ENCODE peak calls at places on chromosome 1, in six cellular contexts. I, F, U, Y, X and G are unnamed samples.
A peak's percentile ranks its signal among the peaks of the same experiment; 100 is the strongest.

GRCh38 chr1:38502772-38503171 is 356.8 kb downstream of the RRAGC start:
- DNase-seq in F (peak; percentile 36), Y (no peak), U (peak; percentile 2), X (no peak), I (no peak), G (no peak)

GRCh38 chr1:196734460-196734859 is 40.2 kb upstream of the CFHR3 start:
- DNase-seq in Y (no peak), U (no peak), I (no peak), X (no peak), F (no peak), G (no peak)

GRCh38 chr1:200364121-200364759 is 45.6 kb downstream of the ZNF281 start:
- DNase-seq in F (no peak), U (peak; percentile 32), Y (no peak), I (no peak), X (no peak), G (no peak)

GRCh38 chr1:70146488-70146887 is 58.9 kb downstream of the LRRC40 start:
- DNase-seq in U (no peak), F (no peak), I (no peak), Y (no peak), X (no peak), G (no peak)

GRCh38 chr1:58165073-58165472 is 381.5 kb downstream of the OMA1 start:
- DNase-seq in F (no peak), X (no peak), I (no peak), Y (no peak), U (no peak), G (no peak)

GRCh38 chr1:61053712-61054608 is 28.4 kb upstream of the NFIA start:
- DNase-seq in U (no peak), F (peak; percentile 59), Y (peak; percentile 74), I (no peak), X (no peak), G (no peak)

GRCh38 chr1:37393585-37394120 is 80.7 kb upstream of the ZC3H12A start:
- DNase-seq in U (no peak), I (no peak), F (peak; percentile 37), X (no peak), Y (no peak), G (no peak)

GRCh38 chr1:90154711-90155110 is 159.8 kb downstream of the ZNF326 start:
- DNase-seq in Y (no peak), I (no peak), F (no peak), X (no peak), U (no peak), G (no peak)

GRCh38 chr1:66598670-66599069 is 64.7 kb downstream of the SGIP1 start:
- DNase-seq in U (peak; percentile 49), I (no peak), Y (no peak), X (no peak), F (no peak), G (peak; percentile 79)

GRCh38 chr1:77783141-77783540 is 3.7 kb downstream of the MIGA1 start:
- DNase-seq in U (no peak), I (no peak), X (no peak), F (no peak), Y (no peak), G (no peak)

GRCh38 chr1:1788136-1788535 is 9.9 kb upstream of the NADK start:
- DNase-seq in U (no peak), Y (no peak), F (no peak), X (no peak), I (no peak), G (no peak)

GRCh38 chr1:16369821-16370220 is 2.8 kb downstream of the SZRD1 start:
- DNase-seq in F (no peak), I (no peak), X (no peak), Y (no peak), U (no peak), G (no peak)
- H3K4me3 ChIP-seq in F (no peak overlapping the region), I (no peak overlapping the region), X (no peak overlapping the region), Y (no peak overlapping the region), U (no peak overlapping the region), G (no peak overlapping the region)

DNA sequence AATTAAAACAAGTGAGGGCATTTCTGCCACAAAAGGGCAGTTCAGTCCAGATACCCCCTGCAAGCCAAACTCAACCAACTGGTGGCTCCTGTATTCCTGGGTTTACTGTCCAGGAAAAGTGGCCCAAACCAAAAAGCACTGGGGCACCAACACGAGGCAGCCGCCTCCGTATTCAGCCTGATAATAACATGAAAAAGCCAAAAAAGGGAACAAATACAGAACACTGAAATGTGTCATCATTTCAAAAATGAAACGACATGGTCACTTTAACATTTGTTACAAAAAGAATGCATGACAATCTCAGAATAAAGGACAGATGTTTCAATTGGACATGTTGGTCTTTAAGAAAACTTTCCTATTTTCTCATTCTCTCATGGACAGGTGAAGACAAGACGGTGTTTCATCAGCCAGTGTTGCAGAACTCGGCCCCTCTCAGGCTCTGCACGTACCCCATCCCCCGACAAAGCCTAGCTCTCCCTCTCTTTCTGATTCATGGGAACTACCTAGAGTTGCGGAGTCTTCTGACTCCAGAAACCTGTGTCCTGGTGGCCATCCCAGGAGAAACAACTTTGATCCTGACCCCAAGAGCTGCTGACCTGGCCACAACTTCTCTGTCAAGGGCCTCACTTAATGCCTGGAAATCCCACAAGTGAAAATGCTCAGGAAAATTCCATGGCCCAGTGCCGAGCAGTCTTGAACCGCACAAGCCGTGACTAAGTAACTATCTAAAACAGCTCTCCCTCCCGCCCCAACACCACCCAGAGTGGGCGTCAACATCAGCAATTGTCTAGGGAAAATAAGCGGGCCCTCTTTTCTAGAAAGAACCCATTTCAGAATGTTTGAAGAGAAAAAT is 27.1 kb downstream of the ZBTB17 start:
- DNase-seq in I (no peak), X (peak; percentile 95), F (no peak), Y (no peak), U (peak; percentile 81), G (peak; percentile 77)
- H3K4me1 ChIP-seq in I (peaks cover 19% of the 10 kb centered on the region), X (no peaks in the 10 kb centered on the region), F (peaks cover 49% of the 10 kb centered on the region), Y (peaks cover 58% of the 10 kb centered on the region), U (peaks cover 53% of the 10 kb centered on the region), G (peaks cover 54% of the 10 kb centered on the region)

DNA sequence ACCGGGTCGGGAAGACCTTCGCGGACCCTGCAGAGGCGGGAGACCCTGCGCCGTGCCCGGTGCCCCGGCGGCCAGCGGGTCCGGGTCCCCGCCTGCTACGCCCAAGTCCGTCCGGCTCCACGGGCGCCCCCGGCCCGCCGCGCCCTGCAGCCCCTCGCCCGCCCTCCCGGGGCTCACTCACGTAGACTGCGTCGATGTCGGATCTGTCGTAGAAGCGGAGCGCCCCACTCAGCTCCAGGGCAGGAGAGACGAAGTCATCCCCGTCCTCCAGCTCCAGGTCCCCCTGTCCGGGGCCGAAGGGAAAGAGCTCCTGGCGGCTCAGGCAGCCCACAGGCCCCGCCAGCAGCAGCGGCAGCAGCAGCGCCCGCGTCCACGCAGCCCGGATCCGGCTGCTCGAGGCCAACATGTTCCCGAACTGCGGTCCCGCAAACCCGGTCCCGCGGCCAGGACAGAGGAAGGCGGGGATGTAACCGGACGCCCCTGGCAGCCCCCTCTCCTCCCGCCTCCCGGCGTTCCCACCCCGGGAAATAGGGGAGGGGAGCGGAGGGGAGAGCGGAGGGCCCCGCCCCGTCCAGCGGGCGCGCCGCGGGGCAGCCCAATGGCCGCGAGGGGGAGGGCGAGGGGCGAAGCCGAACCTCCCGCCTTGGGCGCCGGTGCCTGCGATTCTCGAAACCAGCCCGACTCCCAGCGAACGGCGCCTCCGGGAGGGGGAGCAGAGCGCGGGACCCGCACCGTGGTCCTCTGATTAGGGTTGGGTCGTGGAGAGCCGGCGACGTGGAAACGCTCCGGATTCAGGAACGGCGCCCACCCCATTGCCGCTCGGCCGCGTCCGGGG is at the start of gene NID1:
- DNase-seq in U (peak; percentile 75), X (peak; percentile 91), I (peak; percentile 60), Y (peak; percentile 88), F (peak; percentile 92), G (peak; percentile 26)
- TF ChIP-seq CTCF in U (no peak), X (peak; percentile 64), I (no peak), Y (peak; percentile 18), F (peak; percentile 33), G (peak; percentile 7)

DNA sequence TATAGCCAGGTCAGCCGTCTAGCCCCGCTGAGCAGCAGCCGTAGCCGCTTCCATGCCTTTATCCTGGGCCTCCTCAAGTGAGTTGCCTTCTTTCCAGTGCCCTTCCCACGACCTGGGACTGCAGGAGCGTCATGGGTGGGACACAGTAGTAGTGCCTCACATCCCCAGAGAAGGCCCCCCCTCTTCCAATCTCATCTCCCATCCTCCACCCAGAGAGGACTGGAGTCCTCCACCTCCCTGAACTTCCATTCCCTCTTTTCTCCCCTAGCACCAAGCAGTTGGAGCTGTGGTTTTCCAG is 4.9 kb downstream of the RUSC1 start:
- DNase-seq in I (no peak), Y (no peak), F (no peak), X (no peak), U (no peak), G (no peak)
- H3K4me3 ChIP-seq in I (peak overlapping the region; percentile 73), Y (peak overlapping the region; percentile 84), F (peak overlapping the region; percentile 61), X (peak overlapping the region; percentile 80), U (no peak overlapping the region), G (peak overlapping the region; percentile 68)

DNA sequence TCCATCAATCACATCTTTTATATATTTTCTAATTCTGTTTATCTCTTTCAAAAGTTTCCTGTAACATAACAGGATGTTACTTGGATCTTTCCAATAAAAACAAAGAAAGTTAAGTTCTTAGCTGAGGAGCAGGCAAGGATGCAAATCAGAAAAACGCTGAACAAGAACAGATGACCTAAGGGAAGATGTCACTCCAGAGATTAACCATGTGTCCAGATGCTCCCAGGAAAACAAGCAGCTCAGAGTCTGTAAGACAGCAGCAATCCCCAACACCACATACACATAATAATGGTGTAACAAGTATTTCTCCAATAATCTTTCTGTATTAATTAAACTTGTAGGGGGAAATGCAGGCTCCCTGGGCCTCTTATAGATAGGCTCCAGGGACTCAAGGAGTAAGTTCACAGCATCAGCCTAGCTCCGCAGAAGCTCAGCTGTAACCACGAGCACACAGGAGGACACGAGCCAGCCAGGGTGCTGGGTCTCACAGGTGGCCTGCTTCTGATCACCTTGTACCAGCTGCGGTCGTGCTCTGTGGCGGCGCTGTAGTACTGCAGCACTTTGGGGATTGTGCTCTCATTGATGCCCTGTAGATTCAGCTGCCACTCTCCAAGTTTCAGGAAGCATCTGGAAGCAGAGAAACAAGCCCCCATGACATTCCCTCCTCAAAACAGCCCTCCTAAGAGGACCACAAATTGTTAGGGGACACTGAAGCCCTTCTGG is 33.1 kb upstream of the EXOSC10 start:
- DNase-seq in X (no peak), U (no peak), Y (peak; percentile 70), F (no peak), I (no peak), G (no peak)
- H3K4me1 ChIP-seq in X (no peaks in the 10 kb centered on the region), U (peaks cover 8% of the 10 kb centered on the region), Y (peaks cover 35% of the 10 kb centered on the region), F (no peaks in the 10 kb centered on the region), I (no peaks in the 10 kb centered on the region), G (no peaks in the 10 kb centered on the region)

DNA sequence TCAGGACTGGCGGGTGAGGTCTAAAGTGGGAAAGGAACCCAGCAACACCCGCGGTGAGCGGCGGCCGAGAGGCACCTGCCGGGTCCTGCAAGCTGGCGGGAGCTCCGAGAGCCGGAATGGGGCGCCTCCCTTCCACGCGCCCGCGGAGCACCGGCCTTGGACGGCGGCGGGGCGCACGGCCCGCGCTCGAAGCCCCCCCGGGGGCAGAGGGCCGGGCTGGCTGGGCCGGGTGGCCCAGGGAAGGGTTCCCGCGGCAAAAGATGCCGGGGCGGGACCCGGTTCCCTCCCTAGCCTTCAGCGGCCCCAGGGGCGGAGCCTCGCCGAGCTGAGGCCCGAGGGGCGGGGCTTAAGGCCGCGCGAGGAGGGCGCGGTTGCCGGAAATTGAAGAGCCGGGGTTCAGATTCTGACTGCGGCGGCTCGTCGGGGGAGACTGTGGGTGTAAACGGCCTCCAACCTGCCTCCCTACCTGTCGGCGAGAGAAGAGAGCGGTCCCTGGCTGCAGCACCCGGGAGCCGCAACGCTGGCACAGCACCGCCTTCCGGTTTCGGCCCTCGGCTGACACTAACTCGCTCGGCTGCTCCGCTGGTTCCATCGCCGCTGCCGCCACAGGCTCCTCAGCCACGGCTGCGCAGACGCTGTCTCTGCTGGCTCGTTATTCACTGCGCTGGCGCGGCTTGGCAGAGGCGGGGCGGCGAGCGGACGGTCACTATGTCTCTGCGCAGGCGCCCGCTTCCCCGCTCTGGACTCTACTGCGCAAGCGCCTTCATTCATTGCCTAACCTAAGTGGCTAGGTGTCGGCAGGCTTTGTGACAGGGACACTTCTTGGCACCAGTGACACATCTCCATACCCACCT is at the start of gene RABIF:
- DNase-seq in X (peak; percentile 96), I (peak; percentile 96), U (peak; percentile 97), Y (peak; percentile 97), F (peak; percentile 99), G (peak; percentile 98)
- TF ChIP-seq CTCF in X (peak; percentile 39), I (no peak), U (no peak), Y (no peak), F (peak; percentile 22), G (peak; percentile 18)